ENCODE peak calls at places on chromosomes 4 and X, in five cellular contexts. Q, W, J, S and I are unnamed samples.

GRCh38 chr4:166957451-166957850 is 276.8 kb downstream of the SPOCK3 start:
- DNase-seq in Q (peak; percentile 21), J (no peak), S (no peak), W (no peak), I (no peak)

GRCh38 chr4:56739104-56739777 is 58.1 kb upstream of the HOPX start:
- DNase-seq in S (peak; percentile 36), J (no peak), Q (peak; percentile 71), W (no peak), I (no peak)

GRCh38 chr4:150789864-150790263 is 207.9 kb downstream of the MAB21L2 start:
- DNase-seq in Q (no peak), W (no peak), J (no peak), S (no peak), I (no peak)

GRCh38 chr4:70399319-70399718 is 1.6 kb downstream of the OPRPN start:
- DNase-seq in W (no peak), S (no peak), J (no peak), Q (peak; percentile 54), I (peak; percentile 9)

GRCh38 chr4:8181844-8182243 is 17.2 kb upstream of the SH3TC1 start:
- DNase-seq in J (no peak), W (peak; percentile 56), Q (no peak), S (no peak), I (no peak)

GRCh38 chr4:76485450-76485849 is 50.4 kb downstream of the SHROOM3 start:
- DNase-seq in Q (peak; percentile 56), S (no peak), J (no peak), W (no peak), I (no peak)

GRCh38 chrX:12865359-12865758 is 1.5 kb upstream of the TLR7 start:
- DNase-seq in S (peak; percentile 27), J (no peak), Q (no peak), W (no peak), I (no peak)

GRCh38 chr4:89248879-89249281 is 58.7 kb downstream of the GPRIN3 start:
- DNase-seq in Q (no peak), W (no peak), J (no peak), S (no peak), I (no peak)

GRCh38 chr4:148831945-148832344 is 389.7 kb upstream of the NR3C2 start:
- DNase-seq in W (no peak), J (no peak), S (peak; percentile 91), Q (peak; percentile 92), I (peak; percentile 1)

GRCh38 chrX:14673764-14674163 is 144.4 kb downstream of the GLRA2 start:
- DNase-seq in Q (peak; percentile 90), S (peak; percentile 91), J (peak; percentile 80), W (no peak), I (peak; percentile 54)

GRCh38 chr4:114225462-114225861 is 246.0 kb upstream of the ARSJ start:
- DNase-seq in S (no peak), Q (no peak), J (no peak), W (no peak), I (no peak)

GRCh38 chr4:101114936-101115372 is 232.4 kb downstream of the PPP3CA start:
- DNase-seq in S (peak; percentile 58), Q (peak; percentile 72), J (peak; percentile 70), W (no peak), I (no peak)

GRCh38 chr4:47704693-47705325 is 133.1 kb downstream of the CORIN start:
- DNase-seq in S (peak; percentile 51), Q (peak; percentile 53), J (peak; percentile 37), W (peak; percentile 49), I (peak; percentile 55)

GRCh38 chr4:186021461-186022167 is 47.3 kb upstream of the TLR3 start:
- DNase-seq in S (peak; percentile 50), Q (peak; percentile 37), J (peak; percentile 28), W (no peak), I (peak; percentile 27)

GRCh38 chrX:103727115-103727514 is 16.4 kb downstream of the TMEM31 start:
- DNase-seq in J (no peak), S (no peak), W (no peak), Q (no peak), I (no peak)

GRCh38 chr4:184343400-184344177 is 125.9 kb upstream of the ENPP6 start:
- DNase-seq in Q (peak; percentile 77), S (peak; percentile 78), J (peak; percentile 78), W (peak; percentile 74), I (peak; percentile 59)

GRCh38 chrX:149493567-149494562 is 11.2 kb downstream of the IDS start:
- DNase-seq in Q (no peak), W (no peak), S (no peak), J (peak; percentile 16), I (no peak)

GRCh38 chrX:129932137-129932791 is 26.3 kb downstream of the UTP14A start:
- DNase-seq in Q (peak; percentile 82), W (peak; percentile 90), S (peak; percentile 92), J (peak; percentile 88), I (peak; percentile 84)

GRCh38 chrX:24676403-24677024 is 17.2 kb upstream of the POLA1 start:
- DNase-seq in J (peak; percentile 10), S (peak; percentile 8), W (no peak), Q (peak; percentile 4), I (no peak)

GRCh38 chr4:138851626-138852443 is 163.7 kb upstream of the NOCT start:
- DNase-seq in Q (peak; percentile 75), J (no peak), W (no peak), S (no peak), I (no peak)

GRCh38 chrX:117982702-117983392 is 133.8 kb downstream of the KLHL13 start:
- DNase-seq in S (no peak), J (no peak), W (no peak), Q (no peak), I (no peak)

GRCh38 chr4:25060179-25060578 is 29.4 kb upstream of the LGI2 start:
- DNase-seq in J (no peak), S (no peak), W (no peak), Q (no peak), I (no peak)

GRCh38 chr4:11223261-11223660 is 205.4 kb downstream of the HS3ST1 start:
- DNase-seq in W (no peak), J (no peak), Q (no peak), S (no peak), I (no peak)

GRCh38 chr4:3338976-3339531 is 46.2 kb downstream of the RGS12 start:
- DNase-seq in J (no peak), W (no peak), S (no peak), Q (no peak), I (no peak)

GRCh38 chr4:84238247-84239090 is 260.6 kb downstream of the NKX6-1 start:
- DNase-seq in W (no peak), Q (peak; percentile 53), S (peak; percentile 66), J (peak; percentile 70), I (no peak)

GRCh38 chr4:135243960-135244561 is 1042.5 kb upstream of the PABPC4L start:
- DNase-seq in S (peak; percentile 43), J (peak; percentile 13), W (no peak), Q (no peak), I (no peak)

GRCh38 chr4:93764647-93765246 is 63.8 kb upstream of the ATOH1 start:
- DNase-seq in S (peak; percentile 72), J (peak; percentile 23), W (no peak), Q (peak; percentile 56), I (no peak)

GRCh38 chr4:2042207-2042946 is 16.8 kb upstream of the NAT8L start:
- DNase-seq in J (no peak), S (no peak), W (peak; percentile 31), Q (no peak), I (no peak)

GRCh38 chrX:22247169-22247568 is 25.5 kb upstream of the CBLL2 start:
- DNase-seq in W (no peak), S (peak; percentile 1), Q (peak; percentile 27), J (no peak), I (peak; percentile 5)

GRCh38 chr4:103008875-103009729 is 10.4 kb downstream of the SLC9B1 start:
- DNase-seq in S (peak; percentile 87), Q (peak; percentile 81), J (peak; percentile 59), W (no peak), I (peak; percentile 25)

GRCh38 chrX:109384569-109385174 is 97.2 kb downstream of the GUCY2F start:
- DNase-seq in Q (peak; percentile 43), J (peak; percentile 1), W (no peak), S (peak; percentile 35), I (no peak)

GRCh38 chr4:145804134-145804533 is 124.2 kb downstream of the C4orf51 start:
- DNase-seq in J (peak; percentile 54), Q (peak; percentile 95), W (no peak), S (peak; percentile 94), I (peak; percentile 33)

GRCh38 chr4:2266181-2266580 is 4.3 kb upstream of the MXD4 start:
- DNase-seq in W (peak; percentile 68), Q (no peak), J (no peak), S (peak; percentile 54), I (no peak)

GRCh38 chrX:139204576-139204902 is 326.0 kb upstream of the F9 start:
- DNase-seq in Q (no peak), W (no peak), S (no peak), J (no peak), I (no peak)

GRCh38 chrX:152632445-152633097 is 5.1 kb upstream of the GABRQ start:
- DNase-seq in Q (peak; percentile 40), S (peak; percentile 27), W (peak; percentile 50), J (peak; percentile 26), I (peak; percentile 18)

GRCh38 chr4:99803702-99804101 is 12.9 kb upstream of the DAPP1 start:
- DNase-seq in Q (no peak), J (no peak), S (no peak), W (no peak), I (no peak)

GRCh38 chrX:25519258-25519657 is 503.5 kb upstream of the ARX start:
- DNase-seq in Q (no peak), W (no peak), S (no peak), J (no peak), I (no peak)

GRCh38 chr4:98938386-98938785 is 9.5 kb upstream of the EIF4E start:
- DNase-seq in Q (peak; percentile 50), W (no peak), J (peak; percentile 52), S (peak; percentile 23), I (peak; percentile 9)

GRCh38 chrX:16469870-16470269 is 180.1 kb upstream of the S100G start:
- DNase-seq in J (no peak), Q (no peak), W (no peak), S (no peak), I (no peak)